ENCODE peak calls at places on chromosomes 6 and 20, in five cellular contexts. H is fibroblast of lung, A is left lung, E is lung, K is tibial nerve. B is an unnamed sample. For H3K9me3, the result is how much of the 10 kb centered on the place peaks cover.

GRCh38 chr6:47722178-47722577 is 23.8 kb downstream of the ADGRF4 start:
- DNase-seq in H (no peak), A (no peak), E (no peak), K (no peak), B (no peak)

GRCh38 chr20:37342231-37343177 is 3.4 kb upstream of the SRC start:
- DNase-seq in H (no peak), A (peak), E (no peak), K (no peak), B (no peak)

GRCh38 chr20:50169329-50169823 is 15.9 kb upstream of the PEDS1 start:
- DNase-seq in H (peak), A (peak), E (peak), K (peak), B (peak)

GRCh38 chr6:44701637-44702101 is 314.2 kb downstream of the CDC5L start:
- DNase-seq in H (no peak), A (no peak), E (no peak), K (no peak), B (no peak)

GRCh38 chr20:62660768-62661167 is 18.5 kb downstream of the SLCO4A1 start:
- DNase-seq in H (no peak), A (no peak), E (no peak), K (no peak), B (no peak)

GRCh38 chr6:11209941-11210340 is 22.5 kb downstream of the NEDD9 start:
- DNase-seq in H (no peak), A (no peak), E (no peak), K (no peak), B (no peak)

GRCh38 chr20:19260412-19261090 is 48.1 kb downstream of the SLC24A3 start:
- DNase-seq in H (no peak), A (no peak), E (no peak), K (no peak), B (no peak)

GRCh38 chr20:49552007-49552406 is 15.9 kb downstream of the PTGIS start:
- DNase-seq in H (no peak), A (no peak), E (no peak), K (no peak), B (no peak)

GRCh38 chr6:106547961-106548453 is 81.3 kb downstream of the RTN4IP1 start:
- DNase-seq in H (peak), A (no peak), E (no peak), K (no peak), B (no peak)

GRCh38 chr6:128493877-128494276 is 26.5 kb downstream of the PTPRK start:
- DNase-seq in H (no peak), A (no peak), E (no peak), K (no peak), B (no peak)

GRCh38 chr6:40524797-40525584 is 62.2 kb downstream of the LRFN2 start:
- DNase-seq in H (no peak), A (no peak), E (no peak), K (no peak), B (no peak)
- H3K27ac ChIP-seq in H (no peak), A (no peak), E (no peak), K (no peak), B (no peak)

DNA sequence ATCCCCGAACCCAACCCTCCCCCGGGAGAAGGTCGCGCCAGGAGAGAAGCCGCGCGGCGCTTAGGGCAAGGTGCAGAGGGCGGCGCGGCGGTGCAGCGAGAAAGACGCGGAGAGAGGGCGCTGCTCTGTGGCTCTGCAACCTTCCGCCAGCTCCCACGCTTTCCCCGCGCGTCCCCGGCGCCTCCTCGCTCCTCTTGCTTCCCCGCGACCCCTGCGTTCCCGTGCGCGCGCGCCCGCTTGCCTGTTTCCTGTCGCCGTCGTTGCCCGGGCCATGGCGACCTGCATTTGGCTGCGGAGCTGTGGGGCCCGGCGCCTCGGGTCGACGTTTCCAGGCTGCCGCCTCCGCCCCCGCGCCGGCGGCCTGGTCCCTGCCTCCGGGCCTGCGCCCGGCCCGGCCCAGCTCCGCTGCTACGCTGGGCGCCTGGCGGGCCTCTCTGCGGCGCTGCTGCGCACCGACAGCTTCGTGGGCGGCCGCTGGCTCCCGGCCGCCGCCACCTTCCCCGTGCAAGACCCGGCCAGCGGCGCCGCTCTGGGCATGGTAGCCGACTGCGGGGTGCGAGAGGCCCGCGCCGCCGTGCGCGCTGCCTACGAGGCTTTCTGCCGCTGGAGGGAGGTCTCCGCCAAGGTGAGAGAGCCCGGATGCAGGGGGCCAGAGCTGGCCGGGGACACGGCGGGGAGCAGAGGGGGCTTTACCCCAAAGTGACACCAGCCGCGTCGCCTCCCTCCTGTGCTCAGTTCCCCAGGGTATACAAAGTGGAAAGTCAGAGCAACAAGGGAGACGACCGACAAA is at the start of gene ALDH5A1:
- DNase-seq in H (peak), A (peak), E (peak), K (peak), B (peak)
- TF ChIP-seq CTCF in H (no peak), A (peak), E (peak), K (peak), B (no peak)

DNA sequence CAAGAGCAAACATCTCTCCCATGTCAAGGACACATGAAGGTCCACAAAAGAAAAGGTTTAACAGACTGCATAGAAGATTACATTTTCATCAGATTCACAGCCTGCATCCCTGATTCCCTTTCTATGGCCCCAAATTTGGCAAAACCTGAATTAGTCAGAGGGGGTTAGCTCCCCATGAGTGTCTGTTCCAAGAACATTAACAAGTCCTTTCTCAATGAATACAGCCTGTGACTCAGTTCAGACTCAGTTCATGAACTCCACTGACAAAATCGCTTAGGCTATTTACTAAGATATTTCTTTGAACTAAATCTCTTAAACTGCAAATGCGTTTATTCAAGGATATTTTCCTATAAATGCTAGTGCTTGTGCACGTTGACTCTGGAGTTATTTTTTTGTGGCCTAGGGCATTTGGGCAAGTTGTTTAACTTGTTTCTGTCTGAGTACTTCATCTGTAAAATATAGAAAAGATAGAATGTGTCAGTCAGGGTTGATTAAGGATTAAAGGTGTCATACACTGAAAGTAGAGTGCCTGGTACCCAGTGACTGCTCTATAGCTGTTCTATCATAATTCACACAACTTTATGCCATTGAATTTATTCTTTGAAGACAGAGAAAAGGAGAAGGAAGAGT is 422.6 kb downstream of the HTR1B start:
- DNase-seq in H (peak), A (no peak), E (no peak), K (no peak), B (no peak)
- H3K9me3 ChIP-seq in H (under half), A (under half), E (under half), K (under half), B (under half)

GRCh38 chr6:40540790-40541189 is 46.4 kb downstream of the LRFN2 start:
- DNase-seq in H (no peak), A (no peak), E (no peak), K (no peak), B (no peak)

GRCh38 chr6:40543133-40543532 is 44.0 kb downstream of the LRFN2 start:
- DNase-seq in H (no peak), A (no peak), E (no peak), K (no peak), B (no peak)

GRCh38 chr6:40541556-40542174 is 45.5 kb downstream of the LRFN2 start:
- DNase-seq in H (no peak), A (no peak), E (no peak), K (no peak), B (no peak)

GRCh38 chr6:40543776-40544175 is 43.4 kb downstream of the LRFN2 start:
- DNase-seq in H (no peak), A (no peak), E (no peak), K (no peak), B (no peak)

GRCh38 chr6:40542175-40542764 is 44.9 kb downstream of the LRFN2 start:
- DNase-seq in H (no peak), A (no peak), E (no peak), K (no peak), B (no peak)
- H3K27ac ChIP-seq in H (no peak), A (no peak), E (no peak), K (no peak), B (no peak)

B was measured in pancreas.